ENCODE peak calls at places on chromosomes 11 and 22, in eight cellular contexts. N, Q, I, F, R, Z, B and D are unnamed samples.

GRCh38 chr11:63573881-63574855 is 11.0 kb upstream of the PLAAT2 start:
- DNase-seq in N (peak), Q (peak), I (peak), F (no peak), R (peak), Z (peak), B (no peak), D (no peak)

GRCh38 chr11:19110290-19110689 is 6.7 kb upstream of the ZDHHC13 start:
- DNase-seq in N (no peak), Q (peak), I (peak), F (no peak), R (no peak), Z (no peak), B (no peak), D (no peak)

GRCh38 chr22:29146101-29146560 is 59.6 kb upstream of the EMID1 start:
- DNase-seq in N (no peak), Q (no peak), I (peak), F (no peak), R (peak), Z (no peak), B (no peak), D (no peak)

GRCh38 chr11:70233511-70233919 is 30.4 kb downstream of the FADD start:
- DNase-seq in N (no peak), Q (no peak), I (peak), F (no peak), R (no peak), Z (peak), B (peak), D (no peak)

GRCh38 chr11:66851698-66852465 is 5.0 kb upstream of the LRFN4 start:
- DNase-seq in N (peak), Q (no peak), I (no peak), F (peak), R (peak), Z (no peak), B (no peak), D (no peak)

GRCh38 chr11:924406-925157 is 1.1 kb upstream of the AP2A2 start:
- DNase-seq in N (no peak), Q (no peak), I (no peak), F (peak), R (no peak), Z (no peak), B (no peak), D (no peak)

GRCh38 chr11:62138630-62139425 is 15.0 kb downstream of the INCENP start:
- DNase-seq in N (no peak), Q (no peak), I (no peak), F (peak), R (no peak), Z (no peak), B (no peak), D (no peak)

GRCh38 chr11:6096417-6096816 is 11.1 kb upstream of the OR56B4 start:
- DNase-seq in N (no peak), Q (peak), I (no peak), F (no peak), R (no peak), Z (no peak), B (no peak), D (no peak)

GRCh38 chr11:120912504-120912903 is 111.4 kb upstream of the TBCEL start:
- DNase-seq in N (no peak), Q (no peak), I (no peak), F (peak), R (no peak), Z (peak), B (peak), D (no peak)

GRCh38 chr22:42188808-42189447 is 58.3 kb upstream of the CYP2D6 start:
- DNase-seq in N (no peak), Q (no peak), I (no peak), F (no peak), R (no peak), Z (no peak), B (peak), D (no peak)

GRCh38 chr11:84194696-84195095 is 908.5 kb upstream of the CCDC90B start:
- DNase-seq in N (peak), Q (no peak), I (no peak), F (no peak), R (no peak), Z (no peak), B (no peak), D (no peak)

GRCh38 chr22:47043835-47044721 is 281.6 kb downstream of the TBC1D22A start:
- DNase-seq in N (peak), Q (no peak), I (peak), F (no peak), R (no peak), Z (peak), B (peak), D (no peak)

DNA sequence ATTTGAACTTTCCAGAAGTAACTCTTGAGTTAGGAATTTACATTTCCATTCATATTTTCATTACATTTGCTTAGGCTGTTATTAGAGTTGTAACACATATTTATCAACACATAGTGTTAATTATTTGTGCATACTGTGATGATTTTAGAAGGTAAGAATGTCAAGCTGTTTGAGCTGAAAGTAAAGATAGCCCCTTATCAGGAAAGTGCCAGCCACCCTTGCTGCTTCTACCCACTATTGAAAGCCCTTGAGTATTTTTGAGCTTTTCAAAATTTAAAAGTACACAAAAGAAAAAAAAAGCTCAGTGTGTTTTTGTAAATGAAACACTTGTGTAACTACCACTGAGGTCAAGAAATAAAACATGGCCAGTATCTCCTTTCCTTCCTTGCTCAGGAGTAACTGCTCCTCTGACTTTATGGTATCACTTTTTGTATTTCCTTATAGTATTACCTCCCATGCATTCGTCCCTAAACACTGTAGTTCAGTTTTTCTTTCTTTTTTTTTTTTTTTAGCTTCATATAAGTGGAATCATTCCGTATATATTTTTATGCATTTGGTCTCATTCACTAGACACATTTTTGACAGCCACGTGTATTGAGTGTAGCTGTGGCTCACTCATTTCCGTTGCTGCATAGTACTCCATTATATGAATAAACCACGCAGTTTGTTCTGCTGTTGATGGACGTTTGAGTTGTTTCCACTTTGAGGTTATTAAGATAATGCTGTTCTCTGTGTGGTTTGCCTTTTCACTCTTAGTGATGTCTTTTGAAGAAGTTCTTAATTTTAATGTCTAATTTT is 8.2 kb downstream of the APLP2 start:
- DNase-seq in N (no peak), Q (no peak), I (no peak), F (no peak), R (no peak), Z (no peak), B (no peak), D (no peak)
- H3K4me3 ChIP-seq in N (no peak), Q (no peak), I (no peak), F (no peak), R (no peak), Z (no peak), B (no peak), D (no peak)

DNA sequence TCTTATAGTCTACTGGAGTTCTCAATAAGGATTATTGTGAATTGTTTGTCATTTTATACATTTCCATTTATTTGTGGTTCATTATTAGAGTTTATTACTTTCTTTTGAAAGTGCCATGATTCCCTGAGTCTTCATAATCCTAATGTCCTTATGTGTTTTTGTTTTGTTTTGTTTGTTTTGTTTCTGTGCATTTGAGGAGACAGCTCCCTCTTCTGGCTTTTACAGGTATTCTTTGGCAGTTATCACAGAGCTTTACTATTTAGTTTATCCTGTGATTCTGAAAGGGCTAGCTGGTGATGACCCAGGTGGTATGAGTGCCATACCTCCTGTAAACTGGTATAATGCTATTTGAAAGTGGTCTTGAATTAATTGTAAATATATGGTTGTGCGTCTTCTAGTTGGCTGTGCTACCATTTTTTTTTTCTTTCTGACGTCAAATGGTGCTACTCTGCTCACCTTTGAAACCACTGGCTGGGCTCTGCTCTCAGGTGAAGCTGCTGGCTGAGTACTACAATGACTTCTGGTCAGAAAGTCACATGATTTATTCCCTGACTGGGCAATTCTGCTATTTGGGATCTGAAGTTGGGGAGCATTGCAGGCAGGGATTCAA is 751.2 kb downstream of the JRKL start:
- DNase-seq in N (no peak), Q (no peak), I (no peak), F (peak), R (no peak), Z (no peak), B (peak), D (no peak)
- TF ChIP-seq CTCF in N (no peak), Q (peak), I (no peak), F (peak), R (no peak), Z (no peak), B (peak), D (peak)

DNA sequence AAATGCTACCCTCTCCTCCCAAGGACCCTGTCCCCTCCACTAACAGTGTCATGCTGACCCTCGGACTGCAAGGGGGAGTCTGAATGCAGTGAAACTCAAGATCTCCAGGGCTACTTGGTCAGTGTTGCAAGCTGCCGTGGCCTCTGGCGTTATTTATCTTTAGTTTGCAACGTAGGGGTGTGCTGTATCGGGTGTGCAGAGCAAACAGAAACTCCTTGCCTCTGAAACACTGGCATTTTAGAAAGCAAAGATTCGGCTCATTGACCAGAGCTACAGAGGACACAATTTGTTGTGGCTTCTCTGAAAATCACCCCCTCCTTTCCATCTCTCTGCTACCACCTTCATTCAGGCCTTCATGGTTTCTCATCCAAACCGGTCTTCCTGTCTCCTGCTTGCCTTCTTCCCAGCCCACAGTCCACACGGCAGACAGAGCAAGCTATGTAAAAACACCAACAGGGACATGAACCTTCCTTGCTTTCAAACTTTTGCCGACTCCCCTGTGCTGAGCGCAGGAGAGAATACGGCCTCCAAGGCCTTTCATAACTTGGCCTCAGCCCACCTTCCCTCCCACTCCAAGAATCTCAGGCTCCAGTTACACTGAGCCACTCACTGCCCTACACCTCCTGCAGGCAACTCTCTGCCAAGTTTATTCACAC is 14.9 kb downstream of the FZD4 start:
- DNase-seq in N (no peak), Q (peak), I (peak), F (no peak), R (peak), Z (peak), B (no peak), D (no peak)
- H3K4me3 ChIP-seq in N (no peak), Q (peak), I (peak), F (no peak), R (peak), Z (no peak), B (no peak), D (peak)

DNA sequence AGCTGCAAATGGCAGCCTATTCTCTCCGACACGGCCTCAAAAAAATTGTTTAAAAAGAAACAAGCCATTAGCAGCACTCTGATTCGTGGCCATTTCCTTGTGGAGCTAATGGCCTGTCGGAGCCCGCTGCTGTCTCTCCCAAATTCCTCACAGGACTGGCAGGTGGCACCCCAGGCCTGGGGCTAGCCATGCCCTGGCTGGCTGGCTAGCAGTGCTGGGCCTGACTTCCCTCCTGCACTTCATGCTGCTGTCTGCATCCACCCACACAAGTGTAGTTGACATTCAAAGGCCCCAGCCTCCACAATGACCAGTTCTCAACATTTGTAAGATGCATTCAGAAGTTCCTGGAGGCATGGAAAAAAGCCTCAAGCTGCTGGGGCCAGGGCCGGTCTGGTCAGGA is 61.5 kb downstream of the SMCO4 start:
- DNase-seq in N (no peak), Q (no peak), I (no peak), F (no peak), R (no peak), Z (no peak), B (no peak), D (no peak)
- TF ChIP-seq CTCF in N (no peak), Q (no peak), I (no peak), F (no peak), R (no peak), Z (no peak), B (no peak), D (peak)

GRCh38 chr22:43467571-43467970 is 55.8 kb downstream of the MPPED1 start:
- DNase-seq in N (no peak), Q (no peak), I (no peak), F (no peak), R (no peak), Z (no peak), B (no peak), D (no peak)
- H3K4me3 ChIP-seq in N (no peak), Q (no peak), I (no peak), F (no peak), R (no peak), Z (no peak), B (no peak), D (no peak)

GRCh38 chr11:36002196-36002595 is 58.3 kb downstream of the LDLRAD3 start:
- DNase-seq in N (no peak), Q (no peak), I (no peak), F (no peak), R (no peak), Z (no peak), B (no peak), D (no peak)

GRCh38 chr11:35997908-35998307 is 54.0 kb downstream of the LDLRAD3 start:
- DNase-seq in N (no peak), Q (no peak), I (no peak), F (no peak), R (no peak), Z (no peak), B (no peak), D (no peak)

GRCh38 chr11:36002796-36003195 is 58.9 kb downstream of the LDLRAD3 start:
- DNase-seq in N (no peak), Q (no peak), I (no peak), F (no peak), R (no peak), Z (no peak), B (no peak), D (no peak)

GRCh38 chr11:35998651-35999050 is 54.8 kb downstream of the LDLRAD3 start:
- DNase-seq in N (no peak), Q (no peak), I (no peak), F (no peak), R (no peak), Z (no peak), B (no peak), D (no peak)

GRCh38 chr11:36000616-36001190 is 56.8 kb downstream of the LDLRAD3 start:
- DNase-seq in N (no peak), Q (no peak), I (no peak), F (no peak), R (no peak), Z (no peak), B (peak), D (no peak)
- TF ChIP-seq CTCF in N (no peak), Q (no peak), I (no peak), F (no peak), R (no peak), Z (no peak), B (no peak), D (no peak)

GRCh38 chr11:7571640-7572000 is 57.8 kb downstream of the PPFIBP2 start:
- DNase-seq in N (no peak), Q (peak), I (peak), F (peak), R (peak), Z (peak), B (peak), D (peak)
- H3K4me3 ChIP-seq in N (no peak), Q (no peak), I (no peak), F (no peak), R (no peak), Z (no peak), B (no peak), D (no peak)